ENCODE peak calls at places on chromosomes 16 and 17, in four cellular contexts. T is HepG2, Z is GM12878, S is K562. Q is an unnamed sample.
A peak's percentile ranks its signal among the peaks of the same experiment; 100 is the strongest.

GRCh38 chr17:72812823-72813222 is 279.7 kb downstream of the SLC39A11 start:
- DNase-seq in T (no peak), Z (no peak), S (no peak), Q (no peak)

GRCh38 chr16:24539850-24540484 is 601 bp downstream of the RBBP6 start:
- DNase-seq in T (no peak), Z (no peak), S (no peak), Q (no peak)

GRCh38 chr17:57256708-57257112 is 387 bp downstream of the MSI2 start:
- DNase-seq in T (no peak), Z (no peak), S (peak; percentile 57), Q (no peak)

GRCh38 chr16:59880626-59881025 is 1146.5 kb upstream of the GOT2 start:
- DNase-seq in T (no peak), Z (no peak), S (no peak), Q (no peak)

GRCh38 chr17:38442548-38442947 is 14.3 kb downstream of the ARHGAP23 start:
- DNase-seq in T (no peak), Z (no peak), S (no peak), Q (no peak)

GRCh38 chr17:20273741-20274500 is 193.4 kb downstream of the LGALS9B start:
- DNase-seq in T (no peak), Z (no peak), S (no peak), Q (no peak)

GRCh38 chr17:81871387-81872120 is 417 bp upstream of the ARHGDIA start:
- DNase-seq in T (peak; percentile 86), Z (peak; percentile 53), S (no peak), Q (peak; percentile 93)

GRCh38 chr16:27326738-27327585 is 13.2 kb downstream of the IL4R start:
- DNase-seq in T (peak; percentile 81), Z (no peak), S (no peak), Q (peak; percentile 88)

GRCh38 chr17:15087946-15088345 is 177.2 kb downstream of the PMP22 start:
- DNase-seq in T (no peak), Z (no peak), S (no peak), Q (no peak)

GRCh38 chr16:30715777-30716445 is 16.9 kb downstream of the SRCAP start:
- DNase-seq in T (no peak), Z (no peak), S (no peak), Q (no peak)

DNA sequence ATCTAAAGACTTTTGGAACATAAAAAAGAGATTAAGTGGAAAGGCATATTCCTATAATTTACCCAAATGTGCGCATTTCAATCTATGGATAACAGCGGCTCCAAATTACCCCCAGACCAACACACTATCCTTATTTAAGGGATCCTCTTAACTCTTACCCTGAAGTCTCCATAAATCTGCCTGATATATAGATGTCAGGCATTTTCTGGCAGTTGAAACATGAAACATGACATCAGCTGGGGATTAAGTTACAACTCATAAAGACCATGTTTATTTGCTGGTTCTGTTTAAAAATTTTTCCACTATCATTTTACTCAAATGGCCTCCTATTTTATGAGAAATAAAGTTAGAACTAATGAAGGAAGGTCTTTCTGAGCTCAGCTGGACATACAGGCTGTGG is 478.5 kb upstream of the SALL1 start:
- DNase-seq in T (no peak), Z (no peak), S (no peak), Q (no peak)
- TF ChIP-seq BRCA1 in T (no peak), Z (no peak), S (no peak), Q (no peak)

GRCh38 chr17:13510062-13510461 is 91.7 kb downstream of the HS3ST3A1 start:
- DNase-seq in T (no peak), Z (no peak), S (peak; percentile 69), Q (no peak)

GRCh38 chr17:13509561-13509960 is 92.2 kb downstream of the HS3ST3A1 start:
- DNase-seq in T (no peak), Z (no peak), S (no peak), Q (no peak)

GRCh38 chr17:13508916-13509315 is 92.8 kb downstream of the HS3ST3A1 start:
- DNase-seq in T (no peak), Z (no peak), S (no peak), Q (no peak)

GRCh38 chr17:13518271-13519000 is 83.3 kb downstream of the HS3ST3A1 start:
- DNase-seq in T (no peak), Z (no peak), S (peak; percentile 45), Q (no peak)

GRCh38 chr17:13513039-13513405 is 88.7 kb downstream of the HS3ST3A1 start:
- DNase-seq in T (no peak), Z (no peak), S (peak; percentile 16), Q (no peak)
- TF ChIP-seq BRCA1 in T (no peak), Z (no peak), S (no peak), Q (no peak)

GRCh38 chr16:72847187-72848044 is 200.5 kb downstream of the ZFHX3 start:
- DNase-seq in T (peak; percentile 30), Z (no peak), S (peak; percentile 29), Q (no peak)
- TF ChIP-seq BRCA1 in T (no peak), Z (no peak), S (no peak), Q (no peak)

GRCh38 chr17:47762733-47763132 is 29.7 kb downstream of the TBX21 start:
- DNase-seq in T (no peak), Z (no peak), S (no peak), Q (no peak)
- TF ChIP-seq BRCA1 in T (no peak), Z (no peak), S (no peak), Q (no peak)

GRCh38 chr17:883586-883962 is 96.0 kb downstream of the NXN start:
- DNase-seq in T (peak; percentile 51), Z (no peak), S (no peak), Q (no peak)

GRCh38 chr17:882827-883585 is 96.6 kb downstream of the NXN start:
- DNase-seq in T (peak; percentile 83), Z (no peak), S (no peak), Q (no peak)

GRCh38 chr17:880871-881269 is 98.7 kb downstream of the NXN start:
- DNase-seq in T (no peak), Z (no peak), S (no peak), Q (no peak)

GRCh38 chr17:879546-879945 is 97.4 kb downstream of the MRM3 start:
- DNase-seq in T (peak; percentile 45), Z (peak; percentile 5), S (peak; percentile 58), Q (peak; percentile 93)

DNA sequence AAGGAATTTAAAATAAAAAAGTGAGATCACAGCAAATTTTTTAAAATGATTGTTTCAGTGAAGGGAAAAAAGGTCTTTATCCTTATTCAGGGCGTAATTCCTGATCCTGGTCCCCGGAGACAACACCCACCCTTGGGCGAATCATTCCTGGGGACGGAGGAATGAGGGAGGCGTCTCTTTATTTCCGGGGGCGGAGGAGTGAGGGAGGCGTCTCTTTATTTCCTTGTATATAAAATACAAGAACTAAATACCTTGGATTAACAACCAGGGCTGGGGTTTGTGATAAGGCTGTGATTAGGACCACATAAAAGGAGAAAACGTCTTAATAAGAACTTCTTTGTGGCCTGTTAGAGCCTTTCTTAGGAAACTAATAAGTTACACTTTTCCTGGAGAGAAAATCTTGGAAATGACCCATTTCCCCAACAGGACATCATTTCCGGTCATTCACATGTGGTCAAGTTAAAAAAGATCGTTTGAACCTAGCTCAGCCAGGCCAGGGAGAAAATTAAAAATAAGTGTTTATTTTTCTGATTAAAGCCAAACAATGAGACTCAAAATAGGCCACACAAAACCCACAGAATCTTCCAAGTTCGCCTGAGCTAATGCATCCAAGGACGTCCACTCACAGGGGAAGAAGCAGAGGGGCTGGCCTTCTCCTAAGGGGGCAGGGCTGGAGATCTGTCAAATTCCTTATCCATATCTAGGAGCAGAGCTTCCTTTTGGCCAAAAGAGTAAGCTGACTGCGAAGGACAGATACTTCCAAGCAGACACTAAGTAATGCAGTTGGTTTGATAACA is 98.1 kb downstream of the MRM3 start:
- DNase-seq in T (no peak), Z (no peak), S (no peak), Q (no peak)
- TF ChIP-seq BRCA1 in T (no peak), Z (no peak), S (no peak), Q (no peak)

Q was measured in H1.